ENCODE peak calls at places on chromosomes 12 and 14, in ten cellular contexts. S is MM.1S; U is HFF-Myc; M is H9; I is astrocyte of the cerebellum; Z is CD8-positive, alpha-beta T cell; O is A549; T is OCI-LY7; H is GM13977; V is HFFc6. R is an unnamed sample.

GRCh38 chr14:64680013-64680674 is 24.1 kb upstream of the PLEKHG3 start:
- DNase-seq in S (no peak), U (no peak), M (no peak), I (no peak), Z (no peak), O (peak; percentile 32), T (no peak), H (no peak), V (no peak), R (no peak)

GRCh38 chr12:26250801-26251200 is 55.4 kb downstream of the SSPN start:
- DNase-seq in S (no peak), U (no peak), M (no peak), I (no peak), Z (no peak), O (no peak), T (no peak), H (no peak), V (no peak), R (no peak)

GRCh38 chr14:23572841-23573240 is 5.2 kb upstream of the AP1G2 start:
- DNase-seq in S (no peak), U (no peak), M (no peak), I (no peak), Z (no peak), O (no peak), T (no peak), H (no peak), V (no peak), R (no peak)

GRCh38 chr14:24965934-24966593 is 83.9 kb downstream of the STXBP6 start:
- DNase-seq in S (no peak), U (peak; percentile 92), M (no peak), I (peak; percentile 62), Z (no peak), O (peak; percentile 28), T (no peak), H (no peak), V (peak; percentile 92), R (no peak)

GRCh38 chr12:100356646-100357223 is at the start of gene SLC17A8:
- DNase-seq in S (no peak), U (no peak), M (peak; percentile 85), I (no peak), Z (no peak), O (no peak), T (no peak), H (no peak), V (no peak), R (no peak)

GRCh38 chr14:69260246-69260978 is 454 bp downstream of the GALNT16 start:
- DNase-seq in S (no peak), U (no peak), M (peak; percentile 60), I (no peak), Z (no peak), O (peak; percentile 47), T (no peak), H (peak; percentile 70), V (no peak), R (no peak)

GRCh38 chr12:20549115-20549719 is 145.9 kb upstream of the SLCO1C1 start:
- DNase-seq in S (peak; percentile 14), U (no peak), M (no peak), I (peak; percentile 8), Z (no peak), O (peak; percentile 73), T (no peak), H (no peak), V (no peak), R (no peak)

GRCh38 chr14:68970096-68970612 is 8.9 kb downstream of the ACTN1 start:
- DNase-seq in S (peak; percentile 50), U (no peak), M (no peak), I (no peak), Z (peak; percentile 47), O (no peak), T (no peak), H (no peak), V (no peak), R (no peak)

GRCh38 chr12:12072064-12072760 is 1.5 kb downstream of the BCL2L14 start:
- DNase-seq in S (no peak), U (no peak), M (no peak), I (no peak), Z (peak; percentile 6), O (no peak), T (no peak), H (no peak), V (no peak), R (no peak)

GRCh38 chr12:12070149-12070548 is 590 bp upstream of the BCL2L14 start:
- DNase-seq in S (no peak), U (no peak), M (no peak), I (no peak), Z (no peak), O (no peak), T (no peak), H (no peak), V (no peak), R (no peak)

DNA sequence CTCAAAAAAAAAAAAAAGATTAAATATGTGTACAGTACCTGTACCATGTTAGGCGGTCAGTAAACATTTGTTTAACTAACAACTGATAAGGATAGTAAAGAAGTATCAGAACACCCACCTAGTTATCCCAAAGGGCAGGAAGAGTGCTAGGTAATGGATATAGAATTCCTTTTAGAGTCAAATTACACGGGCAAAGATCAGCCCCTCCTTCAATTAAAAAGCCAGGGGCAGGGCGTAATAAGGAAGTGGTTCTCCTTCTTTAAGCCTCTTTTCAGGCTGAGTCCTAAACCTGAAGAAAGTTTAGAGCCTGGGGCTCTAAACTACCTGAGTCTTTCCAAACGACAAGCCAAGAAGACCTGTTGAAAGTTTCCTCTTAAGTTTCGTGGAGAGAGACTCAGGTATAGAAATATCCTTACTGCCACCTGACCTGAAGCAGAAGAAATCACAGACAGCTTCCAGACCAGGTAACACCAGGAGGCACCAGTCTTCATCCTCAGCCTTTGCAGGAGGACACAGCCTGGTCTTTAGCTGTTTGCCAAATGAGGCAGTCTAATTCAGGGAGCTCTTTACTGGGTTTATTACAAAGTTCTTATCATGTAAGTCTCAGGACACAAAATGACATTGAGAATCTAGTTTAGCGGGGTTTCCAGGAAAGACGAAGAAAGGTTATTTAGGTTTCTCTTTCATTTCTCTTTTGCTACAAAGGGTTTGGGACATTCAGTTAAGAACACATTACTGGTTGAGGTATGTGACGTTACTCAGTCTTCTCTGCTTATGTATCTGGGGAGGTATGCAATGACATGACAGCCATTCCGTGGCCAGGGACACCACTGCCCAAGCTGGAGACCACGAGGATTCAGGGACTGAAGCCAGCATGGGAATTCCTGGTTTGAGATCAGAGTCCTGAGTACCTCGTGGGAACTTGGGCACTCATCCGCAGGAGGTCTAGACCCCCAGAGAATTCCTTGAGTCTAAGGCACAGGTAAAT is at the start of gene BCL2L14:
- DNase-seq in S (peak; percentile 46), U (no peak), M (no peak), I (no peak), Z (no peak), O (no peak), T (no peak), H (peak; percentile 69), V (no peak), R (no peak)
- TF ChIP-seq CTCF in S (peak; percentile 37), U (no peak), M (no peak), I (no peak), Z (no peak), O (no peak), T (no peak), H (no peak), V (no peak), R (no peak)

GRCh38 chr12:3483089-3483488 is 7.9 kb upstream of the PRMT8 start:
- DNase-seq in S (no peak), U (no peak), M (peak; percentile 36), I (no peak), Z (no peak), O (no peak), T (no peak), H (no peak), V (no peak), R (no peak)

DNA sequence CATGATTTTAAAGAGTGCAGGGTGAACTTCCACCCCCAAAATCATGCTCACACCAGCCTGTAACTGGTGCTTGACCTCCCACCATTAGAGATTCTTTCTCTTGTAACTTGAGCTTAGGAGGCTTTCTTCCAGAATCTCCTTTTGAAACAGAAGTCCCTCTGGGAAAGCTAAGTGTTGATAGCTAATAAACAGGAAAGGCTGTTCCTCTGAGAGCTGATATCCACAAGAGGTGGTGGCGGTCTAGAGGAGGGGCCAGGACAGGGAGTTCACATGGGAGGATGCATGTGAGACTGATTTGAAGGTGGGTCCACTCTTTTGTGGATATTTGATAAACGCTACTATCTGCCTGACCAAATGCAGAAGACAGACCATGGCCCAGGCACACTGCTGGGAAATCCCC is 10.3 kb upstream of the PRMT8 start:
- DNase-seq in S (no peak), U (no peak), M (no peak), I (no peak), Z (no peak), O (no peak), T (no peak), H (no peak), V (no peak), R (no peak)
- TF ChIP-seq CTCF in S (no peak), U (no peak), M (no peak), I (no peak), Z (no peak), O (no peak), T (no peak), H (no peak), V (no peak), R (no peak)

GRCh38 chr14:99273025-99273723 is 1.2 kb upstream of the BCL11B start:
- DNase-seq in S (no peak), U (no peak), M (peak; percentile 84), I (no peak), Z (no peak), O (peak; percentile 77), T (no peak), H (peak; percentile 45), V (no peak), R (no peak)

GRCh38 chr14:99272669-99273024 is 650 bp upstream of the BCL11B start:
- DNase-seq in S (no peak), U (no peak), M (no peak), I (no peak), Z (no peak), O (no peak), T (no peak), H (no peak), V (no peak), R (no peak)

GRCh38 chr14:99275222-99275584 is 3.2 kb upstream of the BCL11B start:
- DNase-seq in S (no peak), U (no peak), M (no peak), I (no peak), Z (no peak), O (no peak), T (no peak), H (no peak), V (no peak), R (no peak)

GRCh38 chr14:99274346-99275221 is 2.6 kb upstream of the BCL11B start:
- DNase-seq in S (peak; percentile 14), U (peak; percentile 47), M (peak; percentile 97), I (peak; percentile 57), Z (no peak), O (peak; percentile 85), T (no peak), H (peak; percentile 67), V (peak; percentile 12), R (peak; percentile 89)

GRCh38 chr14:99273724-99274345 is 1.8 kb upstream of the BCL11B start:
- DNase-seq in S (no peak), U (no peak), M (no peak), I (no peak), Z (no peak), O (peak; percentile 62), T (no peak), H (peak; percentile 43), V (no peak), R (peak; percentile 68)
- TF ChIP-seq CTCF in S (no peak), U (no peak), M (no peak), I (no peak), Z (no peak), O (no peak), T (no peak), H (no peak), V (no peak), R (no peak)

GRCh38 chr12:113954547-113954946 is 11.6 kb downstream of the RBM19 start:
- DNase-seq in S (no peak), U (no peak), M (no peak), I (no peak), Z (no peak), O (no peak), T (no peak), H (no peak), V (no peak), R (no peak)

GRCh38 chr12:113958108-113958507 is 8.0 kb downstream of the RBM19 start:
- DNase-seq in S (no peak), U (no peak), M (no peak), I (no peak), Z (no peak), O (no peak), T (no peak), H (no peak), V (no peak), R (no peak)

GRCh38 chr12:113959096-113959495 is 7.0 kb downstream of the RBM19 start:
- DNase-seq in S (no peak), U (no peak), M (no peak), I (no peak), Z (no peak), O (no peak), T (no peak), H (no peak), V (no peak), R (no peak)

GRCh38 chr12:113957627-113958026 is 8.5 kb downstream of the RBM19 start:
- DNase-seq in S (no peak), U (no peak), M (no peak), I (no peak), Z (no peak), O (no peak), T (no peak), H (no peak), V (no peak), R (no peak)

GRCh38 chr12:113955109-113955970 is 10.8 kb downstream of the RBM19 start:
- DNase-seq in S (no peak), U (no peak), M (peak; percentile 76), I (no peak), Z (no peak), O (peak; percentile 70), T (peak; percentile 7), H (no peak), V (no peak), R (no peak)
- TF ChIP-seq CTCF in S (peak; percentile 34), U (peak; percentile 78), M (peak; percentile 74), I (peak; percentile 61), Z (no peak), O (peak; percentile 60), T (peak; percentile 63), H (peak; percentile 38), V (peak; percentile 76), R (peak; percentile 65)